ENCODE peak calls at places on chromosomes 16 and 17, in nine cellular contexts. U is activated T-cell treated with anti-CD3 and anti-CD28 coated beads for 1 hour; R is lung; M is sciatic nerve; C is effector memory CD8-positive, alpha-beta T cell; Q is stimulated activated effector memory CD8-positive, alpha-beta T cell treated with anti-CD3 and anti-CD28 coated beads, Interleukin-12 subunit alpha, Interleukin-12 subunit beta, amount 100 ng/mL, for 72 hours; B is amniotic stem cell; V is KBM-7; K is stimulated activated CD8-positive, alpha-beta memory T cell treated with anti-CD3 and anti-CD28 coated beads, Interleukin-4, amount 100 ng/mL, for 1 hour. G is an unnamed sample.

GRCh38 chr16:54277845-54278703 is 8.5 kb downstream of the IRX3 start:
- DNase-seq in U (no peak), R (peak; percentile 57), M (peak; percentile 44), C (no peak), Q (no peak), B (no peak), V (peak; percentile 51), K (no peak), G (no peak)

GRCh38 chr16:78045865-78046581 is 23.7 kb downstream of the CLEC3A start:
- DNase-seq in U (peak; percentile 0), R (peak; percentile 70), M (peak; percentile 71), C (no peak), Q (peak; percentile 62), B (no peak), V (peak; percentile 40), K (no peak), G (no peak)

GRCh38 chr16:19567560-19567959 is 12.1 kb downstream of the VPS35L start:
- DNase-seq in U (no peak), R (no peak), M (no peak), C (no peak), Q (no peak), B (no peak), V (no peak), K (no peak), G (no peak)

GRCh38 chr17:49850772-49851386 is 3.0 kb upstream of the TAC4 start:
- DNase-seq in U (no peak), R (no peak), M (no peak), C (no peak), Q (no peak), B (no peak), V (peak; percentile 41), K (no peak), G (peak; percentile 27)

GRCh38 chr16:56389554-56389953 is 35.8 kb downstream of the AMFR start:
- DNase-seq in U (no peak), R (no peak), M (no peak), C (no peak), Q (no peak), B (no peak), V (no peak), K (no peak), G (no peak)

GRCh38 chr16:88454315-88455057 is 1.4 kb downstream of the ZFPM1 start:
- DNase-seq in U (no peak), R (no peak), M (no peak), C (peak; percentile 59), Q (peak; percentile 81), B (no peak), V (no peak), K (no peak), G (no peak)

GRCh38 chr17:28258347-28258887 is 60.6 kb upstream of the TMEM97 start:
- DNase-seq in U (no peak), R (no peak), M (no peak), C (no peak), Q (no peak), B (no peak), V (no peak), K (no peak), G (no peak)

GRCh38 chr16:78461496-78461938 is 362.1 kb downstream of the WWOX start:
- DNase-seq in U (no peak), R (no peak), M (no peak), C (no peak), Q (no peak), B (no peak), V (no peak), K (no peak), G (no peak)

GRCh38 chr16:79042886-79043285 is 557.7 kb downstream of the MAF start:
- DNase-seq in U (no peak), R (no peak), M (no peak), C (no peak), Q (peak; percentile 55), B (no peak), V (no peak), K (no peak), G (no peak)

GRCh38 chr16:48350716-48351115 is 34.5 kb downstream of the SIAH1 start:
- DNase-seq in U (no peak), R (no peak), M (no peak), C (no peak), Q (no peak), B (no peak), V (no peak), K (no peak), G (no peak)

GRCh38 chr17:68085751-68086445 is 50.4 kb downstream of the KPNA2 start:
- DNase-seq in U (no peak), R (no peak), M (no peak), C (no peak), Q (no peak), B (no peak), V (peak; percentile 73), K (no peak), G (no peak)

GRCh38 chr16:72475688-72476087 is 303.7 kb upstream of the PMFBP1 start:
- DNase-seq in U (no peak), R (no peak), M (no peak), C (no peak), Q (no peak), B (no peak), V (no peak), K (no peak), G (no peak)

GRCh38 chr16:19804538-19805323 is 79.9 kb downstream of the GPRC5B start:
- DNase-seq in U (peak; percentile 8), R (peak; percentile 59), M (no peak), C (no peak), Q (no peak), B (no peak), V (peak; percentile 91), K (no peak), G (peak; percentile 19)

GRCh38 chr17:5587431-5588032 is 3.2 kb upstream of the NLRP1 start:
- DNase-seq in U (no peak), R (peak; percentile 44), M (no peak), C (peak; percentile 59), Q (no peak), B (peak; percentile 27), V (peak; percentile 67), K (peak; percentile 25), G (peak; percentile 83)

GRCh38 chr17:80187493-80187892 is 17.7 kb downstream of the CARD14 start:
- DNase-seq in U (no peak), R (peak; percentile 51), M (peak; percentile 71), C (no peak), Q (no peak), B (no peak), V (no peak), K (no peak), G (no peak)

GRCh38 chr17:9899280-9900018 is 5.6 kb downstream of the RCVRN start:
- DNase-seq in U (no peak), R (no peak), M (peak; percentile 67), C (no peak), Q (no peak), B (no peak), V (no peak), K (no peak), G (no peak)

GRCh38 chr16:47234-47633 is 6.2 kb downstream of the POLR3K start:
- DNase-seq in U (no peak), R (no peak), M (no peak), C (no peak), Q (no peak), B (no peak), V (no peak), K (no peak), G (no peak)

GRCh38 chr16:19833176-19833575 is 51.5 kb downstream of the GPRC5B start:
- DNase-seq in U (no peak), R (no peak), M (no peak), C (no peak), Q (no peak), B (no peak), V (no peak), K (no peak), G (no peak)

GRCh38 chr16:456891-457483 is 31.5 kb downstream of the RAB11FIP3 start:
- DNase-seq in U (no peak), R (no peak), M (no peak), C (no peak), Q (no peak), B (no peak), V (no peak), K (no peak), G (no peak)

GRCh38 chr17:7004398-7005253 is 7.8 kb upstream of the RNASEK start:
- DNase-seq in U (no peak), R (no peak), M (no peak), C (peak; percentile 60), Q (peak; percentile 71), B (peak; percentile 20), V (peak; percentile 88), K (no peak), G (no peak)

GRCh38 chr17:77736207-77736600 is 222.3 kb upstream of the TNRC6C start:
- DNase-seq in U (no peak), R (no peak), M (peak; percentile 61), C (no peak), Q (no peak), B (no peak), V (no peak), K (no peak), G (peak; percentile 3)

GRCh38 chr16:10619271-10619849 is 39.0 kb upstream of the EMP2 start:
- DNase-seq in U (no peak), R (peak; percentile 68), M (peak; percentile 79), C (no peak), Q (no peak), B (no peak), V (no peak), K (no peak), G (no peak)

GRCh38 chr16:261031-261691 is 14.6 kb downstream of the RGS11 start:
- DNase-seq in U (no peak), R (no peak), M (no peak), C (no peak), Q (no peak), B (no peak), V (no peak), K (no peak), G (no peak)

GRCh38 chr16:66383551-66383950 is 17.1 kb downstream of the CDH5 start:
- DNase-seq in U (no peak), R (no peak), M (peak; percentile 53), C (no peak), Q (no peak), B (no peak), V (no peak), K (no peak), G (no peak)

GRCh38 chr17:17724307-17724921 is 43.2 kb downstream of the RAI1 start:
- DNase-seq in U (no peak), R (no peak), M (peak; percentile 76), C (no peak), Q (peak; percentile 63), B (no peak), V (no peak), K (no peak), G (no peak)

GRCh38 chr17:50198026-50198669 is 3.3 kb downstream of the COL1A1 start:
- DNase-seq in U (peak; percentile 44), R (peak; percentile 57), M (peak; percentile 81), C (peak; percentile 62), Q (peak; percentile 76), B (no peak), V (peak; percentile 85), K (peak; percentile 25), G (peak; percentile 31)

GRCh38 chr17:43578699-43579569 is 32.8 kb upstream of the ETV4 start:
- DNase-seq in U (peak; percentile 4), R (no peak), M (no peak), C (no peak), Q (peak; percentile 57), B (no peak), V (no peak), K (peak; percentile 3), G (peak; percentile 2)

GRCh38 chr16:11319529-11320146 is 25.6 kb upstream of the RMI2 start:
- DNase-seq in U (no peak), R (no peak), M (no peak), C (no peak), Q (no peak), B (no peak), V (no peak), K (no peak), G (no peak)

G was measured in naive thymus-derived CD8-positive, alpha-beta T cell.